ENCODE peak calls at places on chromosome 9, in ten cellular contexts. Y is A673; I is NCI-H524; G is fibroblast of pulmonary artery; W is smooth muscle cell of the brain vasculature; L is fibroblast of lung; Q is left ventricle myocardium inferior; T is CD8-positive, alpha-beta memory T cell; F is NCI-H748 treated with DMSO at 0.1 percent for 48 hours; Z is OCI-M1. X is an unnamed sample.

GRCh38 chr9:90921104-90921503 is 119.5 kb downstream of the SYK start:
- DNase-seq in T (no peak), W (no peak), Z (no peak), I (peak; percentile 33), L (no peak), Q (peak; percentile 87), F (no peak), Y (no peak), G (peak; percentile 22), X (no peak)

GRCh38 chr9:133111461-133112360 is 9.3 kb downstream of the RALGDS start:
- DNase-seq in Z (no peak), I (no peak), G (no peak), F (no peak), Q (no peak), Y (no peak), L (no peak), W (no peak), T (no peak), X (no peak)

GRCh38 chr9:111016046-111017026 is 21.9 kb downstream of the LPAR1 start:
- DNase-seq in Z (peak; percentile 93), G (peak; percentile 93), T (no peak), Q (no peak), Y (peak; percentile 60), F (no peak), L (peak; percentile 80), W (no peak), I (no peak), X (peak; percentile 76)

GRCh38 chr9:121510766-121511555 is 11.3 kb upstream of the GGTA1 start:
- DNase-seq in Y (no peak), L (no peak), F (no peak), T (no peak), G (no peak), W (no peak), I (no peak), Q (peak; percentile 44), Z (no peak), X (peak; percentile 97)

GRCh38 chr9:91421022-91421765 is 2.4 kb downstream of the NFIL3 start:
- DNase-seq in Q (peak; percentile 46), L (peak; percentile 72), Z (peak; percentile 59), I (peak; percentile 64), T (no peak), F (no peak), Y (peak; percentile 52), W (no peak), G (peak; percentile 57), X (no peak)

GRCh38 chr9:124348363-124348762 is 66.9 kb downstream of the PSMB7 start:
- DNase-seq in L (no peak), F (no peak), Y (no peak), Z (no peak), T (no peak), G (no peak), I (no peak), Q (no peak), W (no peak), X (no peak)

GRCh38 chr9:113692264-113692663 is 183.8 kb upstream of the ZNF618 start:
- DNase-seq in I (no peak), T (no peak), L (no peak), W (no peak), G (no peak), F (no peak), Q (no peak), Y (no peak), Z (peak; percentile 31), X (no peak)

GRCh38 chr9:83384214-83384613 is 154.0 kb downstream of the FRMD3 start:
- DNase-seq in T (no peak), Y (no peak), Q (no peak), W (no peak), F (peak; percentile 80), Z (no peak), I (peak; percentile 86), L (no peak), G (no peak), X (no peak)

GRCh38 chr9:86639899-86640379 is 285.7 kb upstream of the TUT7 start:
- DNase-seq in L (no peak), G (no peak), I (no peak), Y (no peak), T (no peak), F (no peak), W (no peak), Z (no peak), Q (no peak), X (no peak)

GRCh38 chr9:120783611-120784047 is 9.6 kb downstream of the FBXW2 start:
- DNase-seq in T (no peak), Y (peak; percentile 54), I (no peak), G (peak; percentile 74), Z (no peak), F (no peak), Q (no peak), W (no peak), L (peak; percentile 45), X (no peak)

GRCh38 chr9:69180670-69181069 is 6.6 kb downstream of the TJP2 start:
- DNase-seq in Q (no peak), L (peak; percentile 97), T (peak; percentile 5), W (peak; percentile 60), Z (peak; percentile 88), Y (peak; percentile 72), G (peak; percentile 95), I (no peak), F (no peak), X (peak; percentile 58)

GRCh38 chr9:86945868-86946711 is 1.2 kb downstream of the GAS1 start:
- DNase-seq in Y (peak; percentile 90), L (peak; percentile 79), T (peak; percentile 44), Q (peak; percentile 65), F (peak; percentile 34), W (no peak), Z (no peak), G (peak; percentile 72), I (peak; percentile 30), X (peak; percentile 40)

X was measured in Kasumi-1.